ENCODE peak calls at places on chromosomes 6 and 20, in seven cellular contexts. I is bronchial epithelial cell, S is NCI-H774, N is AG09309, O is T-helper 2 cell, Z is dermis blood vessel endothelial cell, F is A549. L is an unnamed sample.

GRCh38 chr6:106910999-106911949 is 63.3 kb downstream of the CD24 start:
- DNase-seq in N (no peak), O (no peak), F (peak; percentile 6), I (peak; percentile 35), S (peak; percentile 52), Z (no peak), L (no peak)

GRCh38 chr6:43274916-43275597 is 23.0 kb upstream of the SLC22A7 start:
- DNase-seq in I (no peak), Z (no peak), S (no peak), N (no peak), O (no peak), F (no peak), L (no peak)

GRCh38 chr20:13205848-13206434 is 15.1 kb upstream of the ISM1 start:
- DNase-seq in O (no peak), N (no peak), I (peak; percentile 41), F (no peak), S (no peak), Z (no peak), L (no peak)

GRCh38 chr20:4604580-4604979 is 117.1 kb upstream of the PRND start:
- DNase-seq in F (no peak), O (no peak), N (no peak), S (no peak), I (no peak), Z (no peak), L (no peak)

GRCh38 chr6:38158762-38159350 is 339.3 kb downstream of the ZFAND3 start:
- DNase-seq in I (no peak), Z (no peak), S (no peak), O (no peak), N (no peak), F (no peak), L (no peak)

GRCh38 chr20:41133709-41134361 is 3.5 kb upstream of the PLCG1 start:
- DNase-seq in S (no peak), I (peak; percentile 98), F (no peak), O (no peak), N (no peak), Z (no peak), L (peak; percentile 18)

GRCh38 chr20:63178889-63179751 is 36.8 kb downstream of the YTHDF1 start:
- DNase-seq in F (peak; percentile 49), Z (no peak), I (no peak), S (peak; percentile 14), N (no peak), O (peak; percentile 50), L (peak; percentile 4)

GRCh38 chr6:119273287-119273686 is 76.3 kb downstream of the MAN1A1 start:
- DNase-seq in I (no peak), Z (no peak), F (no peak), O (no peak), S (no peak), N (no peak), L (no peak)

GRCh38 chr20:1338801-1339200 is 9.9 kb upstream of the SDCBP2 start:
- DNase-seq in O (no peak), I (no peak), Z (no peak), N (no peak), S (no peak), F (no peak), L (no peak)

GRCh38 chr20:58153121-58153520 is 75.3 kb downstream of the ANKRD60 start:
- DNase-seq in I (no peak), O (no peak), F (no peak), N (no peak), S (no peak), Z (no peak), L (no peak)

GRCh38 chr6:14841901-14842421 is 403.9 kb upstream of the JARID2 start:
- DNase-seq in Z (no peak), N (peak; percentile 100), O (no peak), F (peak; percentile 11), S (no peak), I (peak; percentile 54), L (peak; percentile 100)

GRCh38 chr6:93388070-93388469 is 31.3 kb downstream of the EPHA7 start:
- DNase-seq in O (no peak), F (no peak), S (no peak), I (no peak), N (no peak), Z (no peak), L (no peak)

GRCh38 chr6:21905531-21905930 is 312.0 kb downstream of the SOX4 start:
- DNase-seq in Z (no peak), I (no peak), N (no peak), F (no peak), O (no peak), S (no peak), L (no peak)

GRCh38 chr6:116101790-116102189 is 1.1 kb downstream of the NT5DC1 start:
- DNase-seq in Z (no peak), O (no peak), F (no peak), I (no peak), N (no peak), S (no peak), L (no peak)

GRCh38 chr6:118896339-118897136 is 2.6 kb downstream of the ASF1A start:
- DNase-seq in O (no peak), F (peak; percentile 68), S (no peak), Z (peak; percentile 72), N (no peak), I (peak; percentile 86), L (peak; percentile 69)

GRCh38 chr6:140985679-140986275 is 1146.9 kb upstream of the GJE1 start:
- DNase-seq in I (no peak), Z (no peak), F (no peak), O (no peak), S (no peak), N (no peak), L (peak; percentile 73)

GRCh38 chr6:148441454-148441911 is 98.8 kb downstream of the SASH1 start:
- DNase-seq in N (no peak), I (peak; percentile 93), Z (peak; percentile 94), S (no peak), O (no peak), F (peak; percentile 55), L (peak; percentile 90)

GRCh38 chr6:14857501-14857900 is 388.4 kb upstream of the JARID2 start:
- DNase-seq in I (no peak), O (peak; percentile 31), N (no peak), Z (no peak), F (no peak), S (no peak), L (no peak)

GRCh38 chr20:2521369-2522305 is 12.9 kb upstream of the ZNF343 start:
- DNase-seq in S (peak; percentile 2), I (peak; percentile 26), Z (peak; percentile 71), N (no peak), O (peak; percentile 28), F (peak; percentile 61), L (peak; percentile 46)

GRCh38 chr6:126040826-126041225 is 54.5 kb downstream of the TRMT11 start:
- DNase-seq in S (no peak), I (peak; percentile 87), O (no peak), Z (peak; percentile 72), N (peak; percentile 45), F (peak; percentile 86), L (peak; percentile 78)

GRCh38 chr20:46348972-46349741 is 40.9 kb upstream of the CDH22 start:
- DNase-seq in N (no peak), O (peak; percentile 24), I (peak; percentile 20), S (peak; percentile 43), F (peak; percentile 43), Z (peak; percentile 73), L (peak; percentile 31)

GRCh38 chr6:35973670-35974222 is 50.7 kb downstream of the SLC26A8 start:
- DNase-seq in O (no peak), F (no peak), S (no peak), N (no peak), I (peak; percentile 8), Z (no peak), L (no peak)

GRCh38 chr20:58853466-58853865 is 950 bp downstream of the GNAS start:
- DNase-seq in O (no peak), I (no peak), Z (no peak), N (no peak), F (no peak), S (no peak), L (no peak)

GRCh38 chr6:45092135-45092534 is 236.0 kb upstream of the RUNX2 start:
- DNase-seq in N (no peak), I (no peak), S (no peak), O (no peak), F (no peak), Z (no peak), L (no peak)

GRCh38 chr6:92275150-92275549 is 1144.2 kb downstream of the EPHA7 start:
- DNase-seq in F (no peak), N (no peak), S (no peak), O (no peak), I (no peak), Z (no peak), L (no peak)

GRCh38 chr6:160424256-160424655 is 76.1 kb downstream of the SLC22A3 start:
- DNase-seq in F (no peak), N (no peak), I (peak; percentile 86), S (no peak), Z (no peak), O (no peak), L (no peak)

L was measured in IMR-90.